ENCODE peak calls at places on chromosomes 3 and 15, in ten cellular contexts. One of them, this sample, is unnamed.

GRCh38 chr3:78402720-78403119 is 1362.8 kb downstream of the ROBO2 start:
- DNase-seq in choroid plexus epithelial cell: no peak
- DNase-seq in stimulated activated CD8-positive, alpha-beta memory T cell treated with anti-CD3 and anti-CD28 coated beads, Interleukin-15, amount 100 ng/mL, for 4 hours: no peak
- DNase-seq in Karpas-422: no peak
- DNase-seq in HS-5: no peak
- DNase-seq in activated CD8-positive, alpha-beta memory T cell treated with anti-CD3 and anti-CD28 coated beads for 4 hours: no peak
- DNase-seq in stimulated activated CD4-positive, alpha-beta T cell treated with anti-CD3 and anti-CD28 coated beads, Interleukin-4, amount 100 ng/mL, for 48 hours: no peak
- DNase-seq in brain microvascular endothelial cell: no peak
- DNase-seq in cardiac fibroblast: no peak
- DNase-seq in astrocyte of the spinal cord: no peak
- DNase-seq in this sample: no peak

GRCh38 chr15:86010398-86010797 is 69.3 kb upstream of the AGBL1 start:
- DNase-seq in choroid plexus epithelial cell: no peak
- DNase-seq in stimulated activated CD8-positive, alpha-beta memory T cell treated with anti-CD3 and anti-CD28 coated beads, Interleukin-15, amount 100 ng/mL, for 4 hours: no peak
- DNase-seq in Karpas-422: no peak
- DNase-seq in HS-5: no peak
- DNase-seq in activated CD8-positive, alpha-beta memory T cell treated with anti-CD3 and anti-CD28 coated beads for 4 hours: no peak
- DNase-seq in stimulated activated CD4-positive, alpha-beta T cell treated with anti-CD3 and anti-CD28 coated beads, Interleukin-4, amount 100 ng/mL, for 48 hours: no peak
- DNase-seq in brain microvascular endothelial cell: no peak
- DNase-seq in cardiac fibroblast: no peak
- DNase-seq in astrocyte of the spinal cord: no peak
- DNase-seq in this sample: no peak

GRCh38 chr15:34693053-34693744 is 61.6 kb downstream of the GJD2 start:
- DNase-seq in choroid plexus epithelial cell: peak
- DNase-seq in stimulated activated CD8-positive, alpha-beta memory T cell treated with anti-CD3 and anti-CD28 coated beads, Interleukin-15, amount 100 ng/mL, for 4 hours: no peak
- DNase-seq in Karpas-422: no peak
- DNase-seq in HS-5: no peak
- DNase-seq in activated CD8-positive, alpha-beta memory T cell treated with anti-CD3 and anti-CD28 coated beads for 4 hours: no peak
- DNase-seq in stimulated activated CD4-positive, alpha-beta T cell treated with anti-CD3 and anti-CD28 coated beads, Interleukin-4, amount 100 ng/mL, for 48 hours: no peak
- DNase-seq in brain microvascular endothelial cell: peak
- DNase-seq in cardiac fibroblast: peak
- DNase-seq in astrocyte of the spinal cord: peak
- DNase-seq in this sample: peak

GRCh38 chr3:171862993-171863521 is 19.9 kb downstream of the TMEM212 start:
- DNase-seq in choroid plexus epithelial cell: peak
- DNase-seq in stimulated activated CD8-positive, alpha-beta memory T cell treated with anti-CD3 and anti-CD28 coated beads, Interleukin-15, amount 100 ng/mL, for 4 hours: no peak
- DNase-seq in Karpas-422: no peak
- DNase-seq in HS-5: no peak
- DNase-seq in activated CD8-positive, alpha-beta memory T cell treated with anti-CD3 and anti-CD28 coated beads for 4 hours: no peak
- DNase-seq in stimulated activated CD4-positive, alpha-beta T cell treated with anti-CD3 and anti-CD28 coated beads, Interleukin-4, amount 100 ng/mL, for 48 hours: no peak
- DNase-seq in brain microvascular endothelial cell: peak
- DNase-seq in cardiac fibroblast: peak
- DNase-seq in astrocyte of the spinal cord: peak
- DNase-seq in this sample: peak

GRCh38 chr3:130345487-130346079 is at the start of gene COL6A5:
- DNase-seq in choroid plexus epithelial cell: peak
- DNase-seq in stimulated activated CD8-positive, alpha-beta memory T cell treated with anti-CD3 and anti-CD28 coated beads, Interleukin-15, amount 100 ng/mL, for 4 hours: no peak
- DNase-seq in Karpas-422: no peak
- DNase-seq in HS-5: no peak
- DNase-seq in activated CD8-positive, alpha-beta memory T cell treated with anti-CD3 and anti-CD28 coated beads for 4 hours: no peak
- DNase-seq in stimulated activated CD4-positive, alpha-beta T cell treated with anti-CD3 and anti-CD28 coated beads, Interleukin-4, amount 100 ng/mL, for 48 hours: no peak
- DNase-seq in brain microvascular endothelial cell: no peak
- DNase-seq in cardiac fibroblast: no peak
- DNase-seq in astrocyte of the spinal cord: peak
- DNase-seq in this sample: no peak

GRCh38 chr3:127304121-127304744 is 16.4 kb upstream of the PRR20G start:
- DNase-seq in choroid plexus epithelial cell: no peak
- DNase-seq in stimulated activated CD8-positive, alpha-beta memory T cell treated with anti-CD3 and anti-CD28 coated beads, Interleukin-15, amount 100 ng/mL, for 4 hours: no peak
- DNase-seq in Karpas-422: peak
- DNase-seq in HS-5: no peak
- DNase-seq in activated CD8-positive, alpha-beta memory T cell treated with anti-CD3 and anti-CD28 coated beads for 4 hours: no peak
- DNase-seq in stimulated activated CD4-positive, alpha-beta T cell treated with anti-CD3 and anti-CD28 coated beads, Interleukin-4, amount 100 ng/mL, for 48 hours: no peak
- DNase-seq in brain microvascular endothelial cell: no peak
- DNase-seq in cardiac fibroblast: no peak
- DNase-seq in astrocyte of the spinal cord: no peak
- DNase-seq in this sample: no peak

GRCh38 chr3:64913515-64913914 is 225.7 kb upstream of the ADAMTS9 start:
- DNase-seq in choroid plexus epithelial cell: no peak
- DNase-seq in stimulated activated CD8-positive, alpha-beta memory T cell treated with anti-CD3 and anti-CD28 coated beads, Interleukin-15, amount 100 ng/mL, for 4 hours: no peak
- DNase-seq in Karpas-422: no peak
- DNase-seq in HS-5: no peak
- DNase-seq in activated CD8-positive, alpha-beta memory T cell treated with anti-CD3 and anti-CD28 coated beads for 4 hours: no peak
- DNase-seq in stimulated activated CD4-positive, alpha-beta T cell treated with anti-CD3 and anti-CD28 coated beads, Interleukin-4, amount 100 ng/mL, for 48 hours: no peak
- DNase-seq in brain microvascular endothelial cell: no peak
- DNase-seq in cardiac fibroblast: no peak
- DNase-seq in astrocyte of the spinal cord: no peak
- DNase-seq in this sample: no peak

GRCh38 chr3:133663569-133664313 is 2.0 kb upstream of the TOPBP1 start:
- DNase-seq in choroid plexus epithelial cell: peak
- DNase-seq in stimulated activated CD8-positive, alpha-beta memory T cell treated with anti-CD3 and anti-CD28 coated beads, Interleukin-15, amount 100 ng/mL, for 4 hours: no peak
- DNase-seq in Karpas-422: peak
- DNase-seq in HS-5: peak
- DNase-seq in activated CD8-positive, alpha-beta memory T cell treated with anti-CD3 and anti-CD28 coated beads for 4 hours: peak
- DNase-seq in stimulated activated CD4-positive, alpha-beta T cell treated with anti-CD3 and anti-CD28 coated beads, Interleukin-4, amount 100 ng/mL, for 48 hours: no peak
- DNase-seq in brain microvascular endothelial cell: peak
- DNase-seq in cardiac fibroblast: peak
- DNase-seq in astrocyte of the spinal cord: peak
- DNase-seq in this sample: peak

GRCh38 chr3:98777801-98778220 is 14.7 kb downstream of the ST3GAL6 start:
- DNase-seq in choroid plexus epithelial cell: peak
- DNase-seq in stimulated activated CD8-positive, alpha-beta memory T cell treated with anti-CD3 and anti-CD28 coated beads, Interleukin-15, amount 100 ng/mL, for 4 hours: no peak
- DNase-seq in Karpas-422: peak
- DNase-seq in HS-5: peak
- DNase-seq in activated CD8-positive, alpha-beta memory T cell treated with anti-CD3 and anti-CD28 coated beads for 4 hours: no peak
- DNase-seq in stimulated activated CD4-positive, alpha-beta T cell treated with anti-CD3 and anti-CD28 coated beads, Interleukin-4, amount 100 ng/mL, for 48 hours: no peak
- DNase-seq in brain microvascular endothelial cell: no peak
- DNase-seq in cardiac fibroblast: peak
- DNase-seq in astrocyte of the spinal cord: peak
- DNase-seq in this sample: no peak

This sample was measured in dermis blood vessel endothelial cell.